ENCODE peak calls at places on chromosomes 7 and 10, in six cellular contexts. T is skeletal muscle cell, Z is astrocyte of the hippocampus, Q is mucosa of gallbladder, S is mesenteric fat pad, V is A172. F is an unnamed sample.
A peak's percentile ranks its signal among the peaks of the same experiment; 100 is the strongest.

GRCh38 chr7:101878938-101879337 is 61.5 kb downstream of the CUX1 start:
- DNase-seq in T (no peak), Z (no peak), Q (no peak), S (no peak), V (no peak), F (no peak)

GRCh38 chr10:9228770-9229169 is 1174.3 kb downstream of the GATA3 start:
- DNase-seq in T (no peak), Z (peak; percentile 17), Q (no peak), S (no peak), V (no peak), F (no peak)

GRCh38 chr10:84493951-84494848 is 165.8 kb downstream of the CCSER2 start:
- DNase-seq in T (no peak), Z (peak; percentile 81), Q (no peak), S (no peak), V (peak; percentile 96), F (no peak)

GRCh38 chr10:49115015-49115795 is at the start of gene VSTM4:
- DNase-seq in T (no peak), Z (peak; percentile 65), Q (no peak), S (peak; percentile 90), V (peak; percentile 12), F (peak; percentile 36)

GRCh38 chr7:6409991-6410693 is 37.6 kb downstream of the DAGLB start:
- DNase-seq in T (no peak), Z (no peak), Q (no peak), S (no peak), V (no peak), F (no peak)

GRCh38 chr7:115600196-115600595 is 430.4 kb downstream of the TFEC start:
- DNase-seq in T (no peak), Z (no peak), Q (no peak), S (no peak), V (no peak), F (no peak)

GRCh38 chr7:128910569-128910945 is at the start of gene KCP:
- DNase-seq in T (no peak), Z (no peak), Q (no peak), S (peak; percentile 84), V (no peak), F (no peak)

GRCh38 chr10:7544203-7544602 is 122.6 kb downstream of the ITIH5 start:
- DNase-seq in T (no peak), Z (no peak), Q (no peak), S (no peak), V (no peak), F (no peak)

GRCh38 chr7:77580762-77581350 is 43.8 kb downstream of the PTPN12 start:
- DNase-seq in T (no peak), Z (no peak), Q (no peak), S (no peak), V (no peak), F (no peak)

GRCh38 chr7:140478361-140479061 is 794 bp downstream of the MKRN1 start:
- DNase-seq in T (peak; percentile 12), Z (peak; percentile 68), Q (peak; percentile 11), S (peak; percentile 85), V (peak; percentile 6), F (peak; percentile 48)